ENCODE peak calls at places on chromosomes 5 and 9, in four cellular contexts. M is astrocyte; V is naive thymus-derived CD8-positive, alpha-beta T cell; J is SW480. X is an unnamed sample.

GRCh38 chr5:151040211-151040747 is 19.9 kb downstream of the GPX3 start:
- DNase-seq in J (peak; percentile 74), M (no peak), V (no peak), X (no peak)

GRCh38 chr5:53490747-53491146 is 10.3 kb downstream of the FST start:
- DNase-seq in V (no peak), M (peak; percentile 93), J (no peak), X (no peak)

GRCh38 chr5:172114875-172115422 is 73.1 kb downstream of the STK10 start:
- DNase-seq in J (no peak), V (peak; percentile 30), M (no peak), X (peak; percentile 60)

GRCh38 chr9:28805197-28805596 is 1231.9 kb upstream of the C9orf72 start:
- DNase-seq in J (no peak), V (no peak), M (no peak), X (no peak)

GRCh38 chr5:84682531-84682930 is 297.9 kb upstream of the EDIL3 start:
- DNase-seq in V (no peak), J (no peak), M (no peak), X (no peak)

GRCh38 chr9:8366161-8366926 is 566.8 kb upstream of the DMAC1 start:
- DNase-seq in M (peak; percentile 82), V (no peak), J (no peak), X (no peak)

GRCh38 chr9:33285502-33285901 is 4.8 kb upstream of the NFX1 start:
- DNase-seq in M (no peak), V (no peak), J (no peak), X (no peak)

GRCh38 chr5:178467261-178468195 is 122.7 kb downstream of the COL23A1 start:
- DNase-seq in J (peak; percentile 39), M (no peak), V (no peak), X (no peak)

GRCh38 chr9:23441275-23441674 is 384.8 kb downstream of the ELAVL2 start:
- DNase-seq in M (no peak), V (no peak), J (no peak), X (no peak)

GRCh38 chr5:118506453-118506852 is 481.9 kb downstream of the DTWD2 start:
- DNase-seq in V (no peak), M (no peak), J (no peak), X (no peak)

GRCh38 chr9:83937861-83938455 is 16.7 kb upstream of the KIF27 start:
- DNase-seq in J (peak; percentile 61), V (no peak), M (peak; percentile 36), X (peak; percentile 20)

GRCh38 chr5:149240354-149240998 is 31.2 kb upstream of the AFAP1L1 start:
- DNase-seq in V (peak; percentile 52), M (no peak), J (no peak), X (peak; percentile 69)

GRCh38 chr5:73180561-73180960 is 7.6 kb downstream of the TMEM174 start:
- DNase-seq in J (no peak), V (no peak), M (peak; percentile 72), X (no peak)

GRCh38 chr9:18362901-18363685 is 110.9 kb upstream of the ADAMTSL1 start:
- DNase-seq in M (peak; percentile 94), V (no peak), J (no peak), X (no peak)

GRCh38 chr5:166535641-166536040 is 1755.8 kb upstream of the WWC1 start:
- DNase-seq in J (no peak), V (no peak), M (no peak), X (no peak)

GRCh38 chr5:71591100-71591499 is 4.0 kb downstream of the MCCC2 start:
- DNase-seq in M (no peak), V (no peak), J (no peak), X (no peak)

GRCh38 chr5:32720295-32720694 is 9.2 kb downstream of the NPR3 start:
- DNase-seq in J (no peak), M (no peak), V (no peak), X (no peak)

GRCh38 chr5:11251242-11251641 is 490.2 kb upstream of the DAP start:
- DNase-seq in M (peak; percentile 46), J (peak; percentile 29), V (no peak), X (no peak)

GRCh38 chr5:117681431-117681830 is 1106.8 kb upstream of the SEMA6A start:
- DNase-seq in J (no peak), V (no peak), M (no peak), X (no peak)

GRCh38 chr5:133637206-133637605 is 24.9 kb upstream of the FSTL4 start:
- DNase-seq in M (no peak), J (no peak), V (no peak), X (no peak)

GRCh38 chr9:120621941-120622340 is 42.0 kb upstream of the CDK5RAP2 start:
- DNase-seq in V (no peak), M (no peak), J (no peak), X (no peak)